ENCODE peak calls at places on chromosomes 1 and 21, in ten cellular contexts. One of them, this sample, is unnamed.

GRCh38 chr1:158126425-158126824 is 54.3 kb upstream of the CD1D start:
- DNase-seq in tibial nerve: no peak
- DNase-seq in spleen: no peak
- DNase-seq in endothelial cell: no peak
- DNase-seq in adrenal gland: no peak
- DNase-seq in progenitor cell of endocrine pancreas: no peak
- DNase-seq in fibroblast of mammary gland: no peak
- DNase-seq in ascending aorta: no peak
- DNase-seq in lower leg skin: no peak
- DNase-seq in uterus: no peak
- DNase-seq in this sample: no peak

GRCh38 chr1:16988210-16988609 is 7.8 kb upstream of the MFAP2 start:
- DNase-seq in ascending aorta: no peak
- DNase-seq in fibroblast of mammary gland: no peak
- DNase-seq in tibial nerve: no peak
- DNase-seq in endothelial cell: no peak
- DNase-seq in adrenal gland: no peak
- DNase-seq in progenitor cell of endocrine pancreas: no peak
- DNase-seq in uterus: no peak
- DNase-seq in lower leg skin: no peak
- DNase-seq in spleen: no peak
- DNase-seq in this sample: no peak

GRCh38 chr1:32592953-32593352 is 53.7 kb downstream of the ZBTB8A start:
- DNase-seq in ascending aorta: no peak
- DNase-seq in fibroblast of mammary gland: peak
- DNase-seq in endothelial cell: no peak
- DNase-seq in tibial nerve: no peak
- DNase-seq in lower leg skin: no peak
- DNase-seq in adrenal gland: no peak
- DNase-seq in progenitor cell of endocrine pancreas: no peak
- DNase-seq in uterus: no peak
- DNase-seq in spleen: no peak
- DNase-seq in this sample: no peak

GRCh38 chr1:199821029-199821779 is 206.3 kb upstream of the NR5A2 start:
- DNase-seq in ascending aorta: no peak
- DNase-seq in endothelial cell: no peak
- DNase-seq in progenitor cell of endocrine pancreas: no peak
- DNase-seq in adrenal gland: no peak
- DNase-seq in uterus: no peak
- DNase-seq in tibial nerve: no peak
- DNase-seq in fibroblast of mammary gland: no peak
- DNase-seq in lower leg skin: no peak
- DNase-seq in spleen: no peak
- DNase-seq in this sample: no peak

GRCh38 chr1:107394301-107394700 is 253.5 kb downstream of the NTNG1 start:
- DNase-seq in spleen: no peak
- DNase-seq in ascending aorta: no peak
- DNase-seq in fibroblast of mammary gland: no peak
- DNase-seq in uterus: no peak
- DNase-seq in adrenal gland: no peak
- DNase-seq in endothelial cell: no peak
- DNase-seq in lower leg skin: no peak
- DNase-seq in tibial nerve: no peak
- DNase-seq in progenitor cell of endocrine pancreas: no peak
- DNase-seq in this sample: no peak

GRCh38 chr1:12157366-12158231 is 9.2 kb upstream of the TNFRSF1B start:
- DNase-seq in tibial nerve: no peak
- DNase-seq in fibroblast of mammary gland: no peak
- DNase-seq in progenitor cell of endocrine pancreas: no peak
- DNase-seq in uterus: no peak
- DNase-seq in endothelial cell: no peak
- DNase-seq in spleen: no peak
- DNase-seq in lower leg skin: no peak
- DNase-seq in ascending aorta: no peak
- DNase-seq in adrenal gland: no peak
- DNase-seq in this sample: no peak

GRCh38 chr1:77407738-77408375 is 126.0 kb downstream of the AK5 start:
- DNase-seq in progenitor cell of endocrine pancreas: no peak
- DNase-seq in ascending aorta: no peak
- DNase-seq in spleen: no peak
- DNase-seq in lower leg skin: no peak
- DNase-seq in tibial nerve: no peak
- DNase-seq in endothelial cell: no peak
- DNase-seq in adrenal gland: no peak
- DNase-seq in fibroblast of mammary gland: peak
- DNase-seq in uterus: no peak
- DNase-seq in this sample: no peak

GRCh38 chr1:183630748-183631147 is 4.8 kb downstream of the ARPC5 start:
- DNase-seq in lower leg skin: no peak
- DNase-seq in endothelial cell: no peak
- DNase-seq in ascending aorta: no peak
- DNase-seq in uterus: no peak
- DNase-seq in fibroblast of mammary gland: peak
- DNase-seq in progenitor cell of endocrine pancreas: no peak
- DNase-seq in tibial nerve: no peak
- DNase-seq in adrenal gland: no peak
- DNase-seq in spleen: no peak
- DNase-seq in this sample: no peak

GRCh38 chr21:22125581-22125980 is 1127.4 kb downstream of the NCAM2 start:
- DNase-seq in spleen: no peak
- DNase-seq in endothelial cell: no peak
- DNase-seq in adrenal gland: no peak
- DNase-seq in progenitor cell of endocrine pancreas: no peak
- DNase-seq in ascending aorta: no peak
- DNase-seq in fibroblast of mammary gland: no peak
- DNase-seq in tibial nerve: no peak
- DNase-seq in lower leg skin: no peak
- DNase-seq in uterus: no peak
- DNase-seq in this sample: no peak

GRCh38 chr21:22115746-22116145 is 1117.5 kb downstream of the NCAM2 start:
- DNase-seq in uterus: no peak
- DNase-seq in spleen: no peak
- DNase-seq in progenitor cell of endocrine pancreas: no peak
- DNase-seq in tibial nerve: no peak
- DNase-seq in lower leg skin: no peak
- DNase-seq in ascending aorta: no peak
- DNase-seq in adrenal gland: no peak
- DNase-seq in fibroblast of mammary gland: no peak
- DNase-seq in endothelial cell: no peak
- DNase-seq in this sample: no peak

DNA sequence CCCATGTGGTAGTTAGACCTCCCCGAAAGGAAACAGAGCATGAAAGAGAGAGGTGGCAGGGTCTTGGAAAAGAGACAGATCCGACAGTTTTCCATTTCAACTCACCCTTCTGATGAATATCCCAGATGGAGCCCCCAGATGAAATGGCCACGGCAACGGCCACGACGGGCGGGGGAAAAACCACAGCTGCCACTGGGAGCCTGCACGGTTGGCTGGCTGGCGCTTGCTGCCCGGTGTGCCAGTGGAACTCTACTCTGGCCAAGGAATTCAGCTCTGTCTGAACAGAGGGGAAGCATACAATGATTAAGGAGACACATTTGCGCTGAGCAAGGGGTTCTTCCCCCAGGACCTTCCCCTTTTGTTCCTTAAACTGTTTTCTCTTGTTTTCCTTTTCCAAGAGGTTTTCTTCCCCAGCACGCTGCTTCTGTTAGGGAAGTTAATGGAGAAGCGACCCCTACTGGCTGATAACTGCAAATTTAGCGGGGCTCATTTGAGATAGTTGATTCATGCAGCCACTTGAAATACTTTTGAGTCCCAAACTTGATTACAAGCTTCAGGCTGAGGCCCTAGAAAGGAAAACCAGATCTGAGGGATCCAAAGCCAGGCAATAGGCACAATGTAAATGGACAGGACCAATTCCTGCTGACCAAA is 1122.5 kb downstream of the NCAM2 start:
- DNase-seq in uterus: no peak
- DNase-seq in tibial nerve: no peak
- DNase-seq in endothelial cell: no peak
- DNase-seq in ascending aorta: no peak
- DNase-seq in spleen: no peak
- DNase-seq in lower leg skin: no peak
- DNase-seq in adrenal gland: no peak
- DNase-seq in progenitor cell of endocrine pancreas: no peak
- DNase-seq in fibroblast of mammary gland: peak
- DNase-seq in this sample: no peak
- TF ChIP-seq CTCF in uterus: no peak
- TF ChIP-seq CTCF in tibial nerve: no peak
- TF ChIP-seq CTCF in endothelial cell: peak
- TF ChIP-seq CTCF in ascending aorta: no peak
- TF ChIP-seq CTCF in spleen: no peak
- TF ChIP-seq CTCF in lower leg skin: no peak
- TF ChIP-seq CTCF in adrenal gland: no peak
- TF ChIP-seq CTCF in progenitor cell of endocrine pancreas: peak
- TF ChIP-seq CTCF in fibroblast of mammary gland: peak
- TF ChIP-seq CTCF in this sample: peak

DNA sequence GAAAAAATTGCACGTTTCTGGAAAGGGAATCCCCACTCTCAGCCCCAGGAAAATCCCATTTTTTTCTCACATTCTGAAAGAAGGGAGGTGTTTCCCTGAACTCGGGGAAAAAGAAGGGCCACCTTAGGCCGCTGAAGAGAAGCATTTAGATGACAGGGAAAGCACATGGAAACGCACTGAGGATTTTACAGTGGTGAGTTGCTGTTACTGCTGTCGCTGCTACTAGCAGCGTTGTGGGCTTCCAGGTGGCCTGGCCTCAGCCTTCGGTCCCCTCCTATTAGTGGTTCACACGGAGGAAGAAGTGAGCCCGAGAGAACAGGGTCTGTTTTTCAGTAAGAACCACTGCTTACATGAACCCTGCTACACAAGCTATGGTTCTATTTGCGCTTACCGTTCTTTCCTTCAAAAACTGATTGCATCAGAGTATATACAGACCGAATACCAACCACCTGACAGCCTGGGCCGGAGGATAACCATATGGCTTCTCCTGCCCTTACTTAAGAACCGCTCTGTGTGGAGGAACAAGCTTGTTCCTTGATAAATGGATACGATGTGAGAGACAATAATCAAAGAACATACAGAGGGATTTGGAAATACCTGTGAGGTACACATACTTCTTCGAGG is 986 bp upstream of the KCNT2 start:
- DNase-seq in endothelial cell: peak
- DNase-seq in tibial nerve: no peak
- DNase-seq in uterus: peak
- DNase-seq in spleen: no peak
- DNase-seq in adrenal gland: no peak
- DNase-seq in ascending aorta: no peak
- DNase-seq in fibroblast of mammary gland: peak
- DNase-seq in progenitor cell of endocrine pancreas: peak
- DNase-seq in lower leg skin: no peak
- DNase-seq in this sample: no peak
- TF ChIP-seq CTCF in endothelial cell: no peak
- TF ChIP-seq CTCF in tibial nerve: peak
- TF ChIP-seq CTCF in uterus: peak
- TF ChIP-seq CTCF in spleen: no peak
- TF ChIP-seq CTCF in adrenal gland: no peak
- TF ChIP-seq CTCF in ascending aorta: no peak
- TF ChIP-seq CTCF in fibroblast of mammary gland: no peak
- TF ChIP-seq CTCF in progenitor cell of endocrine pancreas: peak
- TF ChIP-seq CTCF in lower leg skin: no peak
- TF ChIP-seq CTCF in this sample: no peak

DNA sequence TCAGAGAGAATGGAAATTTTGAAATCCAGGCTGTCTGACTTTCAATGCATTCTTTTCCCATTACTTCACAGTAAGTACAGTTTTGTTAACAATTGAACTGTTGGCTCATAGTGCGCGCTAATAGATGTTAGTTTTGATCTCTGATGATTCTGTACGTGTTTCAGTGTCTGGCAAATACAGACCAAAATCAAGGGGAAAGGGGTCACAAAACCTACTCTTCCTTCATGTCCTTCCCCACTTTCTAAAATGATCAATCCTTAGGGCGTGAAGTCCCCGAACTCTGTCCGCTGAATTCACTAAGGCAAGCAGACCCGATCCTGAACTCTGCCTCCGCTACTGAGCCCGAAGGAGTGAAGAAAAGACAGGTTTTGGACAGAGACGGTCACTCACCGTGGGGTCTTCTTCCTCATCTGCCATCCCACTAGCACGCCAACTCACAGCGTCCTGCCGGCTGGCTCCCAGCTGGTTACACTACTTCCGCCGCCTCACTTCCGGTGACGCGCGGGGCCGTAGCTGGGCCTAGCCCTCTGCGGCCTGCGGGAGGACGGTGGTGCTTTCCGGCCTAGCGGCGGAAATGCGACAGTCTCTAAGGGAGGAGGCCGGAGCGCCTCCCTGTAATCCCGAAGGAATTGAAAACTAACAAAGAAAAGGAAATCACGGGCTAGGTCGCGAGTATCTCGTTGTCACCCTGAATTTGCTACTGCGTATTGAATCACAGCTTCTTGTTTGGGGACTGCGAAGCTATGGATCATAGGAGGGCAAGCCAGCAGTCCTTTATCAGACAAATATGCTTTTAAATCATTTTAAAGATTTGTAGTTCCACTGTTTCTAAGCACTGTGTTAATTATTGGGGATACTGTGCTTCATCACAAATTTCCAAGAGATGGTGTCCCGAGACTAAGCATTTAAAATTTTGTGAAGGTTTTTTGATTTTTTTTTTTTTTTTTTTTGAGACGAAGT is at the start of gene TAF13:
- DNase-seq in endothelial cell: peak
- DNase-seq in fibroblast of mammary gland: peak
- DNase-seq in ascending aorta: peak
- DNase-seq in tibial nerve: peak
- DNase-seq in progenitor cell of endocrine pancreas: peak
- DNase-seq in lower leg skin: peak
- DNase-seq in uterus: peak
- DNase-seq in adrenal gland: peak
- DNase-seq in spleen: peak
- DNase-seq in this sample: peak
- TF ChIP-seq CTCF in endothelial cell: no peak
- TF ChIP-seq CTCF in fibroblast of mammary gland: no peak
- TF ChIP-seq CTCF in ascending aorta: peak
- TF ChIP-seq CTCF in tibial nerve: peak
- TF ChIP-seq CTCF in progenitor cell of endocrine pancreas: no peak
- TF ChIP-seq CTCF in lower leg skin: no peak
- TF ChIP-seq CTCF in uterus: peak
- TF ChIP-seq CTCF in adrenal gland: no peak
- TF ChIP-seq CTCF in spleen: peak
- TF ChIP-seq CTCF in this sample: peak

GRCh38 chr1:117059678-117060440 is at the start of gene TTF2:
- DNase-seq in lower leg skin: peak
- DNase-seq in endothelial cell: peak
- DNase-seq in tibial nerve: peak
- DNase-seq in uterus: peak
- DNase-seq in ascending aorta: peak
- DNase-seq in adrenal gland: peak
- DNase-seq in progenitor cell of endocrine pancreas: peak
- DNase-seq in spleen: peak
- DNase-seq in fibroblast of mammary gland: peak
- DNase-seq in this sample: peak
- TF ChIP-seq CTCF in lower leg skin: no peak
- TF ChIP-seq CTCF in endothelial cell: no peak
- TF ChIP-seq CTCF in tibial nerve: peak
- TF ChIP-seq CTCF in uterus: peak
- TF ChIP-seq CTCF in ascending aorta: peak
- TF ChIP-seq CTCF in adrenal gland: peak
- TF ChIP-seq CTCF in progenitor cell of endocrine pancreas: peak
- TF ChIP-seq CTCF in spleen: peak
- TF ChIP-seq CTCF in fibroblast of mammary gland: peak
- TF ChIP-seq CTCF in this sample: peak

GRCh38 chr1:48688102-48688760 is 88.5 kb downstream of the BEND5 start:
- DNase-seq in progenitor cell of endocrine pancreas: no peak
- DNase-seq in adrenal gland: no peak
- DNase-seq in tibial nerve: no peak
- DNase-seq in lower leg skin: peak
- DNase-seq in uterus: no peak
- DNase-seq in ascending aorta: no peak
- DNase-seq in fibroblast of mammary gland: peak
- DNase-seq in spleen: no peak
- DNase-seq in endothelial cell: no peak
- DNase-seq in this sample: no peak
- TF ChIP-seq CTCF in progenitor cell of endocrine pancreas: peak
- TF ChIP-seq CTCF in adrenal gland: no peak
- TF ChIP-seq CTCF in tibial nerve: no peak
- TF ChIP-seq CTCF in lower leg skin: no peak
- TF ChIP-seq CTCF in uterus: no peak
- TF ChIP-seq CTCF in ascending aorta: no peak
- TF ChIP-seq CTCF in fibroblast of mammary gland: peak
- TF ChIP-seq CTCF in spleen: peak
- TF ChIP-seq CTCF in endothelial cell: peak
- TF ChIP-seq CTCF in this sample: no peak